ENCODE peak calls at places on chromosomes 4 and X, in ten cellular contexts. Z, W, Y, E, P, O, B, N, L and H are unnamed samples.

GRCh38 chr4:157172011-157172410 is 48.5 kb upstream of the GRIA2 start:
- DNase-seq in P (no peak), Y (no peak), N (peak; percentile 20), E (no peak), B (peak; percentile 5), Z (no peak), W (peak; percentile 4), L (no peak), O (no peak), H (peak; percentile 16)

GRCh38 chr4:109298279-109299010 is 4.0 kb downstream of the COL25A1 start:
- DNase-seq in B (no peak), L (no peak), W (no peak), N (peak; percentile 41), O (no peak), E (no peak), Z (no peak), P (no peak), Y (no peak), H (no peak)

GRCh38 chr4:124334119-124334518 is 378.4 kb downstream of the ANKRD50 start:
- DNase-seq in W (peak; percentile 81), B (no peak), O (no peak), E (peak; percentile 42), L (peak; percentile 66), Z (peak; percentile 43), Y (no peak), N (peak; percentile 73), P (no peak), H (peak; percentile 80)

GRCh38 chr4:66681962-66682361 is 863.3 kb downstream of the CENPC start:
- DNase-seq in E (no peak), Z (no peak), W (no peak), B (no peak), L (no peak), Y (no peak), P (no peak), N (no peak), O (no peak), H (no peak)

GRCh38 chr4:8110071-8110986 is 48.3 kb downstream of the ABLIM2 start:
- DNase-seq in Z (no peak), O (no peak), B (no peak), Y (peak; percentile 73), N (peak; percentile 88), E (peak; percentile 70), W (no peak), L (no peak), P (peak; percentile 75), H (no peak)

GRCh38 chrX:124764354-124764753 is 418.0 kb downstream of the SH2D1A start:
- DNase-seq in O (no peak), L (no peak), N (no peak), Y (no peak), W (no peak), E (no peak), B (no peak), Z (no peak), P (no peak), H (no peak)

GRCh38 chr4:96455045-96455720 is 615.3 kb downstream of the PDHA2 start:
- DNase-seq in N (no peak), E (no peak), Z (peak; percentile 19), P (no peak), L (no peak), B (no peak), Y (no peak), W (no peak), O (no peak), H (no peak)

GRCh38 chr4:118360101-118360500 is 7.3 kb upstream of the PRSS12 start:
- DNase-seq in P (no peak), E (no peak), Z (no peak), N (no peak), O (no peak), B (no peak), W (no peak), Y (no peak), L (no peak), H (no peak)

GRCh38 chr4:115076691-115077090 is 36.7 kb downstream of the NDST4 start:
- DNase-seq in B (no peak), L (no peak), W (no peak), Z (no peak), E (no peak), P (no peak), N (no peak), O (no peak), Y (no peak), H (no peak)